ENCODE peak calls at places on chromosomes 2 and 18, in seven cellular contexts. Q, S, M, X, U, L and R are unnamed samples.

GRCh38 chr2:165115258-165115657 is 88.6 kb downstream of the SCN3A start:
- DNase-seq in Q (no peak), S (no peak), M (no peak), X (no peak), U (no peak), L (no peak), R (no peak)

GRCh38 chr2:62568983-62569837 is 63.2 kb upstream of the TMEM17 start:
- DNase-seq in Q (no peak), S (no peak), M (no peak), X (no peak), U (peak; percentile 89), L (no peak), R (no peak)

GRCh38 chr2:172179045-172179742 is 76.5 kb upstream of the DLX2 start:
- DNase-seq in Q (no peak), S (no peak), M (no peak), X (no peak), U (peak; percentile 53), L (no peak), R (no peak)

GRCh38 chr2:52658598-52658997 is 1109.0 kb upstream of the CHAC2 start:
- DNase-seq in Q (no peak), S (no peak), M (no peak), X (peak; percentile 86), U (no peak), L (no peak), R (no peak)

GRCh38 chr18:21342372-21342771 is 100.3 kb downstream of the GREB1L start:
- DNase-seq in Q (no peak), S (no peak), M (no peak), X (no peak), U (no peak), L (no peak), R (no peak)

GRCh38 chr2:112880081-112880531 is 30.9 kb upstream of the IL37 start:
- DNase-seq in Q (no peak), S (no peak), M (no peak), X (peak; percentile 23), U (no peak), L (no peak), R (no peak)

GRCh38 chr2:238444242-238444641 is 17.5 kb downstream of the ASB1 start:
- DNase-seq in Q (no peak), S (no peak), M (no peak), X (no peak), U (no peak), L (no peak), R (no peak)

GRCh38 chr18:63237911-63238710 is 81.5 kb downstream of the BCL2 start:
- DNase-seq in Q (no peak), S (peak; percentile 49), M (no peak), X (peak; percentile 61), U (no peak), L (peak; percentile 37), R (no peak)

GRCh38 chr2:85907671-85908157 is 18.9 kb upstream of the ST3GAL5 start:
- DNase-seq in Q (no peak), S (no peak), M (no peak), X (no peak), U (no peak), L (no peak), R (no peak)

GRCh38 chr2:65434592-65435241 is 2.3 kb upstream of the SPRED2 start:
- DNase-seq in Q (no peak), S (no peak), M (no peak), X (no peak), U (no peak), L (no peak), R (no peak)

GRCh38 chr18:74819433-74820059 is 221.9 kb downstream of the ZNF407 start:
- DNase-seq in Q (no peak), S (no peak), M (no peak), X (no peak), U (no peak), L (no peak), R (no peak)

GRCh38 chr2:219469186-219469724 is 29.4 kb upstream of the GMPPA start:
- DNase-seq in Q (no peak), S (no peak), M (no peak), X (no peak), U (no peak), L (no peak), R (peak; percentile 37)